ENCODE peak calls at places on chromosomes 3 and 15, in eight cellular contexts. One of them, this sample, is unnamed.
A peak's percentile ranks its signal among the peaks of the same experiment; 100 is the strongest.

GRCh38 chr3:189947068-189947467 is 173.6 kb downstream of the P3H2 start:
- DNase-seq in HepG2: no peak
- DNase-seq in stomach: no peak
- DNase-seq in AG04450: no peak
- DNase-seq in heart right ventricle: no peak
- DNase-seq in psoas muscle: no peak
- DNase-seq in CD8-positive, alpha-beta T cell: no peak
- DNase-seq in esophagus muscularis mucosa: no peak
- DNase-seq in this sample: no peak

GRCh38 chr3:116905805-116906204 is 196.2 kb downstream of the TUSC7 start:
- DNase-seq in CD8-positive, alpha-beta T cell: no peak
- DNase-seq in stomach: no peak
- DNase-seq in AG04450: no peak
- DNase-seq in heart right ventricle: no peak
- DNase-seq in psoas muscle: no peak
- DNase-seq in esophagus muscularis mucosa: no peak
- DNase-seq in HepG2: no peak
- DNase-seq in this sample: no peak

GRCh38 chr3:110077093-110077492 is 739.7 kb upstream of the DPPA4 start:
- DNase-seq in CD8-positive, alpha-beta T cell: no peak
- DNase-seq in heart right ventricle: no peak
- DNase-seq in stomach: no peak
- DNase-seq in esophagus muscularis mucosa: no peak
- DNase-seq in HepG2: no peak
- DNase-seq in AG04450: no peak
- DNase-seq in psoas muscle: no peak
- DNase-seq in this sample: no peak

GRCh38 chr15:74245342-74245931 is 9.3 kb downstream of the CCDC33 start:
- DNase-seq in CD8-positive, alpha-beta T cell: no peak
- DNase-seq in AG04450: no peak
- DNase-seq in HepG2: no peak
- DNase-seq in psoas muscle: no peak
- DNase-seq in stomach: no peak
- DNase-seq in esophagus muscularis mucosa: no peak
- DNase-seq in heart right ventricle: no peak
- DNase-seq in this sample: peak; percentile 85

GRCh38 chr3:97937205-97937604 is 35.0 kb downstream of the RIOX2 start:
- DNase-seq in psoas muscle: no peak
- DNase-seq in heart right ventricle: no peak
- DNase-seq in stomach: no peak
- DNase-seq in esophagus muscularis mucosa: no peak
- DNase-seq in AG04450: no peak
- DNase-seq in HepG2: no peak
- DNase-seq in CD8-positive, alpha-beta T cell: no peak
- DNase-seq in this sample: no peak

GRCh38 chr15:92810418-92811138 is 89.5 kb upstream of the CHD2 start:
- DNase-seq in heart right ventricle: peak; percentile 75
- DNase-seq in CD8-positive, alpha-beta T cell: no peak
- DNase-seq in esophagus muscularis mucosa: no peak
- DNase-seq in HepG2: no peak
- DNase-seq in stomach: no peak
- DNase-seq in AG04450: no peak
- DNase-seq in psoas muscle: peak; percentile 62
- DNase-seq in this sample: no peak

GRCh38 chr15:56249080-56249479 is 5.4 kb upstream of the RFX7 start:
- DNase-seq in AG04450: no peak
- DNase-seq in stomach: no peak
- DNase-seq in CD8-positive, alpha-beta T cell: no peak
- DNase-seq in HepG2: peak; percentile 30
- DNase-seq in heart right ventricle: no peak
- DNase-seq in esophagus muscularis mucosa: no peak
- DNase-seq in psoas muscle: no peak
- DNase-seq in this sample: no peak

GRCh38 chr3:127803619-127804018 is 18.7 kb downstream of the MGLL start:
- DNase-seq in psoas muscle: no peak
- DNase-seq in AG04450: peak; percentile 72
- DNase-seq in heart right ventricle: no peak
- DNase-seq in CD8-positive, alpha-beta T cell: no peak
- DNase-seq in esophagus muscularis mucosa: no peak
- DNase-seq in stomach: no peak
- DNase-seq in HepG2: no peak
- DNase-seq in this sample: no peak

GRCh38 chr3:17292556-17292955 is 407.8 kb downstream of the PLCL2 start:
- DNase-seq in HepG2: no peak
- DNase-seq in psoas muscle: no peak
- DNase-seq in heart right ventricle: no peak
- DNase-seq in AG04450: no peak
- DNase-seq in stomach: no peak
- DNase-seq in esophagus muscularis mucosa: no peak
- DNase-seq in CD8-positive, alpha-beta T cell: no peak
- DNase-seq in this sample: no peak

GRCh38 chr3:46922426-46922825 is 44.9 kb downstream of the PTH1R start:
- DNase-seq in CD8-positive, alpha-beta T cell: no peak
- DNase-seq in heart right ventricle: no peak
- DNase-seq in stomach: no peak
- DNase-seq in psoas muscle: no peak
- DNase-seq in HepG2: no peak
- DNase-seq in esophagus muscularis mucosa: no peak
- DNase-seq in AG04450: no peak
- DNase-seq in this sample: no peak

GRCh38 chr15:62035256-62035908 is 24.9 kb downstream of the VPS13C start:
- DNase-seq in CD8-positive, alpha-beta T cell: no peak
- DNase-seq in stomach: no peak
- DNase-seq in psoas muscle: no peak
- DNase-seq in heart right ventricle: no peak
- DNase-seq in AG04450: peak; percentile 6
- DNase-seq in esophagus muscularis mucosa: no peak
- DNase-seq in HepG2: no peak
- DNase-seq in this sample: no peak

GRCh38 chr3:60094392-60094947 is 1044.6 kb upstream of the CFAP20DC start:
- DNase-seq in esophagus muscularis mucosa: no peak
- DNase-seq in stomach: no peak
- DNase-seq in HepG2: no peak
- DNase-seq in CD8-positive, alpha-beta T cell: no peak
- DNase-seq in psoas muscle: no peak
- DNase-seq in AG04450: no peak
- DNase-seq in heart right ventricle: no peak
- DNase-seq in this sample: no peak

GRCh38 chr3:39447637-39448483 is 19.6 kb upstream of the MOBP start:
- DNase-seq in heart right ventricle: peak; percentile 75
- DNase-seq in HepG2: peak; percentile 80
- DNase-seq in CD8-positive, alpha-beta T cell: peak; percentile 69
- DNase-seq in AG04450: peak; percentile 80
- DNase-seq in stomach: peak; percentile 69
- DNase-seq in psoas muscle: no peak
- DNase-seq in esophagus muscularis mucosa: no peak
- DNase-seq in this sample: peak; percentile 51

GRCh38 chr15:52050416-52050815 is 31.4 kb downstream of the MAPK6 start:
- DNase-seq in esophagus muscularis mucosa: no peak
- DNase-seq in psoas muscle: no peak
- DNase-seq in CD8-positive, alpha-beta T cell: no peak
- DNase-seq in HepG2: no peak
- DNase-seq in AG04450: peak; percentile 15
- DNase-seq in heart right ventricle: no peak
- DNase-seq in stomach: no peak
- DNase-seq in this sample: no peak

GRCh38 chr3:4001976-4002375 is 202.7 kb downstream of the LRRN1 start:
- DNase-seq in AG04450: no peak
- DNase-seq in esophagus muscularis mucosa: no peak
- DNase-seq in psoas muscle: no peak
- DNase-seq in HepG2: no peak
- DNase-seq in stomach: no peak
- DNase-seq in CD8-positive, alpha-beta T cell: no peak
- DNase-seq in heart right ventricle: no peak
- DNase-seq in this sample: no peak

GRCh38 chr3:3992312-3992874 is 193.2 kb downstream of the LRRN1 start:
- DNase-seq in stomach: no peak
- DNase-seq in AG04450: no peak
- DNase-seq in CD8-positive, alpha-beta T cell: no peak
- DNase-seq in esophagus muscularis mucosa: no peak
- DNase-seq in psoas muscle: no peak
- DNase-seq in HepG2: no peak
- DNase-seq in heart right ventricle: no peak
- DNase-seq in this sample: no peak

GRCh38 chr3:3998140-3998977 is 199.1 kb downstream of the LRRN1 start:
- DNase-seq in esophagus muscularis mucosa: no peak
- DNase-seq in psoas muscle: no peak
- DNase-seq in CD8-positive, alpha-beta T cell: no peak
- DNase-seq in stomach: no peak
- DNase-seq in AG04450: no peak
- DNase-seq in HepG2: peak; percentile 52
- DNase-seq in heart right ventricle: no peak
- DNase-seq in this sample: peak; percentile 36
- TF ChIP-seq CTCF in esophagus muscularis mucosa: peak; percentile 15
- TF ChIP-seq CTCF in psoas muscle: peak; percentile 55
- TF ChIP-seq CTCF in CD8-positive, alpha-beta T cell: peak; percentile 23
- TF ChIP-seq CTCF in stomach: peak; percentile 27
- TF ChIP-seq CTCF in AG04450: no peak
- TF ChIP-seq CTCF in HepG2: peak; percentile 80
- TF ChIP-seq CTCF in heart right ventricle: peak; percentile 57
- TF ChIP-seq CTCF in this sample: peak; percentile 69

DNA sequence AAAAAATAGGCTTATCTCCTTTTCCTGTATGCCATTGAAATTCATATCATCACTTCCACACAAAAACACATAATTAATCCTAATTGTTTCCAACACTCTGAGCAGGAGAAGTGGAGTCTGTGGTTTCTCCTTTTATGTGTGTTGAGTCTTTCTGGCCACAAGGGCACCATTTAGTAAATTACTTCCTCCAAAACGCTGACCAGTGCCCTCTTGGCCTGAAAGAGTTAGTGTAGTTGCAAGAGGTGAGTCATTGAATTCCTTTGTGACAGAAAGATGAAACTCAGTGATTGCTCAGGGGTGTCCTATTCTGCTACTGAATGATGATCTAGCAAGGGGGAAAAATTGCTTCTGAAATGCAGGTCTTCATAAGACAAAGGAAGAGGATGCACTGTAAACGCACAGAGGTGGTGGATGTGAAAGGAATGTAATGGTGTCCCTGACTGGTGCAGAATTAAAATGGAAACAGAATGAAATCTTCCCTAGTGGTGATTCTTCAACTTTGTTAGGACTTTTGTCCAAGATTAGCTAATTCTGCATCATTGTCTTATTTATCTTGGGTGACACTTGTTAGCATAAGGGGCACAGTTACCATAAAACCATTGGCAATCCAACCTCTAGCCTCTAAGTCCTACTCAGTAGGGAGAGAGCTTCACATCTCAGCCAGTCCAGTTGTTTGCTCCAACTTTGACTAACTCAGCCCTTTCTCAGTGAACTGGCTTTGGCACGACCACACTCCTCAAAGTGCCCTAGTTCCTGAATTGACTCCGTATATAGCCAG is 208.4 kb upstream of the NANOGP8 start:
- DNase-seq in CD8-positive, alpha-beta T cell: no peak
- DNase-seq in heart right ventricle: no peak
- DNase-seq in psoas muscle: no peak
- DNase-seq in stomach: no peak
- DNase-seq in esophagus muscularis mucosa: no peak
- DNase-seq in HepG2: peak; percentile 77
- DNase-seq in AG04450: no peak
- DNase-seq in this sample: no peak
- TF ChIP-seq CTCF in CD8-positive, alpha-beta T cell: no peak
- TF ChIP-seq CTCF in heart right ventricle: no peak
- TF ChIP-seq CTCF in psoas muscle: peak; percentile 7
- TF ChIP-seq CTCF in stomach: no peak
- TF ChIP-seq CTCF in esophagus muscularis mucosa: no peak
- TF ChIP-seq CTCF in HepG2: peak; percentile 7
- TF ChIP-seq CTCF in AG04450: peak; percentile 45
- TF ChIP-seq CTCF in this sample: no peak

GRCh38 chr3:15527031-15527459 is 5.5 kb upstream of the COLQ start:
- DNase-seq in heart right ventricle: no peak
- DNase-seq in esophagus muscularis mucosa: no peak
- DNase-seq in CD8-positive, alpha-beta T cell: no peak
- DNase-seq in HepG2: peak; percentile 16
- DNase-seq in AG04450: no peak
- DNase-seq in psoas muscle: no peak
- DNase-seq in stomach: no peak
- DNase-seq in this sample: no peak
- TF ChIP-seq CTCF in heart right ventricle: peak; percentile 30
- TF ChIP-seq CTCF in esophagus muscularis mucosa: no peak
- TF ChIP-seq CTCF in CD8-positive, alpha-beta T cell: no peak
- TF ChIP-seq CTCF in HepG2: peak; percentile 46
- TF ChIP-seq CTCF in AG04450: peak; percentile 33
- TF ChIP-seq CTCF in psoas muscle: no peak
- TF ChIP-seq CTCF in stomach: no peak
- TF ChIP-seq CTCF in this sample: peak; percentile 51

GRCh38 chr15:101008158-101009139 is 89.3 kb downstream of the LRRK1 start:
- DNase-seq in stomach: peak; percentile 91
- DNase-seq in HepG2: peak; percentile 64
- DNase-seq in esophagus muscularis mucosa: no peak
- DNase-seq in psoas muscle: peak; percentile 74
- DNase-seq in AG04450: no peak
- DNase-seq in CD8-positive, alpha-beta T cell: peak; percentile 92
- DNase-seq in heart right ventricle: peak; percentile 77
- DNase-seq in this sample: peak; percentile 87

GRCh38 chr15:101011582-101011981 is 92.4 kb downstream of the LRRK1 start:
- DNase-seq in stomach: no peak
- DNase-seq in CD8-positive, alpha-beta T cell: no peak
- DNase-seq in HepG2: no peak
- DNase-seq in AG04450: no peak
- DNase-seq in esophagus muscularis mucosa: no peak
- DNase-seq in heart right ventricle: no peak
- DNase-seq in psoas muscle: no peak
- DNase-seq in this sample: no peak

GRCh38 chr15:101009176-101009575 is 90.0 kb downstream of the LRRK1 start:
- DNase-seq in psoas muscle: no peak
- DNase-seq in HepG2: no peak
- DNase-seq in CD8-positive, alpha-beta T cell: peak; percentile 43
- DNase-seq in stomach: no peak
- DNase-seq in heart right ventricle: peak; percentile 2
- DNase-seq in AG04450: no peak
- DNase-seq in esophagus muscularis mucosa: no peak
- DNase-seq in this sample: no peak

GRCh38 chr15:101012326-101013040 is 93.3 kb downstream of the LRRK1 start:
- DNase-seq in esophagus muscularis mucosa: peak; percentile 79
- DNase-seq in AG04450: no peak
- DNase-seq in HepG2: no peak
- DNase-seq in heart right ventricle: peak; percentile 3
- DNase-seq in psoas muscle: no peak
- DNase-seq in CD8-positive, alpha-beta T cell: peak; percentile 45
- DNase-seq in stomach: no peak
- DNase-seq in this sample: no peak

DNA sequence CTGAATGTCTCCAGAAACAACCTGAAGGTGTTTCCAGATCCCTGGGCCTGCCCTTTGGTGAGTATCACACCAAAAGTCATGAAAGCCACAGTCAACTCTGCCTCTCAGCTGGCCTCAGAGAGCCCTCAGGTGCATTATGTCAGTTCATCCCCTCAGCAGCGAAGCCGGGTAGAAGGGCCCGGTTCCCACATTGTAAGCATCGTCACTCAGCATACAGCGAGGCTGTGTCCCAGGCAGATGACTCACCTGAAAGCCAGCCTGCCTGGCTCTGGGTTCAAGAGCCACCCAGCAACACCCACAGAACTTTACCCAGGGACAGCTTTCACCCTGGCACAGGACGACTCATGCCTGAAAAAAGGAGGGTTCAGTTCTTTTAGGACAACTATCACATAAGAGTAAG is 91.6 kb downstream of the LRRK1 start:
- DNase-seq in psoas muscle: no peak
- DNase-seq in AG04450: no peak
- DNase-seq in HepG2: no peak
- DNase-seq in heart right ventricle: peak; percentile 2
- DNase-seq in esophagus muscularis mucosa: peak; percentile 66
- DNase-seq in stomach: no peak
- DNase-seq in CD8-positive, alpha-beta T cell: peak; percentile 44
- DNase-seq in this sample: no peak
- TF ChIP-seq CTCF in psoas muscle: no peak
- TF ChIP-seq CTCF in AG04450: no peak
- TF ChIP-seq CTCF in HepG2: no peak
- TF ChIP-seq CTCF in heart right ventricle: no peak
- TF ChIP-seq CTCF in esophagus muscularis mucosa: no peak
- TF ChIP-seq CTCF in stomach: no peak
- TF ChIP-seq CTCF in CD8-positive, alpha-beta T cell: no peak
- TF ChIP-seq CTCF in this sample: no peak

GRCh38 chr15:27250223-27250622 is 279.2 kb downstream of the GABRG3 start:
- DNase-seq in psoas muscle: no peak
- DNase-seq in heart right ventricle: no peak
- DNase-seq in stomach: no peak
- DNase-seq in esophagus muscularis mucosa: no peak
- DNase-seq in HepG2: no peak
- DNase-seq in AG04450: no peak
- DNase-seq in CD8-positive, alpha-beta T cell: no peak
- DNase-seq in this sample: no peak
- TF ChIP-seq CTCF in psoas muscle: no peak
- TF ChIP-seq CTCF in heart right ventricle: no peak
- TF ChIP-seq CTCF in stomach: no peak
- TF ChIP-seq CTCF in esophagus muscularis mucosa: no peak
- TF ChIP-seq CTCF in HepG2: no peak
- TF ChIP-seq CTCF in AG04450: no peak
- TF ChIP-seq CTCF in CD8-positive, alpha-beta T cell: no peak
- TF ChIP-seq CTCF in this sample: no peak